ENCODE peak calls at places on chromosomes 6 and 20, in ten cellular contexts. One of them, this sample, is unnamed.

GRCh38 chr6:113632220-113632864 is 224.8 kb upstream of the MARCKS start:
- DNase-seq in GM12865: peak
- DNase-seq in AG04450: no peak
- DNase-seq in heart left ventricle: peak
- DNase-seq in thoracic aorta: peak
- DNase-seq in IMR-90: peak
- DNase-seq in fibroblast of lung: peak
- DNase-seq in colonic mucosa: peak
- DNase-seq in upper lobe of right lung: no peak
- DNase-seq in Panc1: peak
- DNase-seq in this sample: peak

GRCh38 chr6:106804238-106805016 is 170.1 kb downstream of the CD24 start:
- DNase-seq in GM12865: no peak
- DNase-seq in AG04450: no peak
- DNase-seq in heart left ventricle: no peak
- DNase-seq in thoracic aorta: no peak
- DNase-seq in IMR-90: no peak
- DNase-seq in fibroblast of lung: no peak
- DNase-seq in colonic mucosa: no peak
- DNase-seq in upper lobe of right lung: no peak
- DNase-seq in Panc1: no peak
- DNase-seq in this sample: no peak

GRCh38 chr6:112357801-112358200 is 10.7 kb downstream of the RFPL4B start:
- DNase-seq in GM12865: no peak
- DNase-seq in AG04450: peak
- DNase-seq in heart left ventricle: no peak
- DNase-seq in thoracic aorta: no peak
- DNase-seq in IMR-90: peak
- DNase-seq in fibroblast of lung: peak
- DNase-seq in colonic mucosa: no peak
- DNase-seq in upper lobe of right lung: no peak
- DNase-seq in Panc1: no peak
- DNase-seq in this sample: peak

GRCh38 chr6:7846971-7847818 is 63.4 kb downstream of the TXNDC5 start:
- DNase-seq in GM12865: no peak
- DNase-seq in AG04450: peak
- DNase-seq in heart left ventricle: no peak
- DNase-seq in thoracic aorta: no peak
- DNase-seq in IMR-90: peak
- DNase-seq in fibroblast of lung: peak
- DNase-seq in colonic mucosa: no peak
- DNase-seq in upper lobe of right lung: no peak
- DNase-seq in Panc1: no peak
- DNase-seq in this sample: peak

GRCh38 chr20:24836041-24836533 is 113.0 kb upstream of the CST7 start:
- DNase-seq in GM12865: no peak
- DNase-seq in AG04450: no peak
- DNase-seq in heart left ventricle: no peak
- DNase-seq in thoracic aorta: no peak
- DNase-seq in IMR-90: no peak
- DNase-seq in fibroblast of lung: no peak
- DNase-seq in colonic mucosa: no peak
- DNase-seq in upper lobe of right lung: no peak
- DNase-seq in Panc1: no peak
- DNase-seq in this sample: no peak

GRCh38 chr6:43723737-43724295 is 36.2 kb upstream of the MRPS18A start:
- DNase-seq in GM12865: peak
- DNase-seq in AG04450: no peak
- DNase-seq in heart left ventricle: peak
- DNase-seq in thoracic aorta: no peak
- DNase-seq in IMR-90: peak
- DNase-seq in fibroblast of lung: peak
- DNase-seq in colonic mucosa: peak
- DNase-seq in upper lobe of right lung: peak
- DNase-seq in Panc1: no peak
- DNase-seq in this sample: no peak

GRCh38 chr6:35796236-35796635 is 887 bp downstream of the CLPS start:
- DNase-seq in GM12865: no peak
- DNase-seq in AG04450: no peak
- DNase-seq in heart left ventricle: no peak
- DNase-seq in thoracic aorta: no peak
- DNase-seq in IMR-90: no peak
- DNase-seq in fibroblast of lung: no peak
- DNase-seq in colonic mucosa: no peak
- DNase-seq in upper lobe of right lung: no peak
- DNase-seq in Panc1: no peak
- DNase-seq in this sample: no peak

GRCh38 chr6:114323784-114324183 is 19.0 kb downstream of the HS3ST5 start:
- DNase-seq in GM12865: no peak
- DNase-seq in AG04450: no peak
- DNase-seq in heart left ventricle: no peak
- DNase-seq in thoracic aorta: no peak
- DNase-seq in IMR-90: no peak
- DNase-seq in fibroblast of lung: no peak
- DNase-seq in colonic mucosa: no peak
- DNase-seq in upper lobe of right lung: no peak
- DNase-seq in Panc1: no peak
- DNase-seq in this sample: no peak

GRCh38 chr6:79719248-79719975 is 88.3 kb downstream of the SH3BGRL2 start:
- DNase-seq in GM12865: no peak
- DNase-seq in AG04450: no peak
- DNase-seq in heart left ventricle: no peak
- DNase-seq in thoracic aorta: no peak
- DNase-seq in IMR-90: peak
- DNase-seq in fibroblast of lung: peak
- DNase-seq in colonic mucosa: no peak
- DNase-seq in upper lobe of right lung: no peak
- DNase-seq in Panc1: no peak
- DNase-seq in this sample: peak

GRCh38 chr20:47284373-47284772 is 72.1 kb downstream of the ZMYND8 start:
- DNase-seq in GM12865: no peak
- DNase-seq in AG04450: no peak
- DNase-seq in heart left ventricle: no peak
- DNase-seq in thoracic aorta: no peak
- DNase-seq in IMR-90: no peak
- DNase-seq in fibroblast of lung: no peak
- DNase-seq in colonic mucosa: no peak
- DNase-seq in upper lobe of right lung: no peak
- DNase-seq in Panc1: no peak
- DNase-seq in this sample: no peak

GRCh38 chr6:139531148-139531547 is 156.7 kb upstream of the CITED2 start:
- DNase-seq in GM12865: peak
- DNase-seq in AG04450: no peak
- DNase-seq in heart left ventricle: no peak
- DNase-seq in thoracic aorta: no peak
- DNase-seq in IMR-90: peak
- DNase-seq in fibroblast of lung: peak
- DNase-seq in colonic mucosa: no peak
- DNase-seq in upper lobe of right lung: no peak
- DNase-seq in Panc1: no peak
- DNase-seq in this sample: no peak

GRCh38 chr6:26333458-26334297 is 31.3 kb upstream of the BTN3A2 start:
- DNase-seq in GM12865: no peak
- DNase-seq in AG04450: no peak
- DNase-seq in heart left ventricle: no peak
- DNase-seq in thoracic aorta: no peak
- DNase-seq in IMR-90: no peak
- DNase-seq in fibroblast of lung: no peak
- DNase-seq in colonic mucosa: no peak
- DNase-seq in upper lobe of right lung: no peak
- DNase-seq in Panc1: no peak
- DNase-seq in this sample: no peak

GRCh38 chr6:26332408-26332807 is 32.6 kb upstream of the BTN3A2 start:
- DNase-seq in GM12865: no peak
- DNase-seq in AG04450: no peak
- DNase-seq in heart left ventricle: no peak
- DNase-seq in thoracic aorta: no peak
- DNase-seq in IMR-90: no peak
- DNase-seq in fibroblast of lung: no peak
- DNase-seq in colonic mucosa: no peak
- DNase-seq in upper lobe of right lung: no peak
- DNase-seq in Panc1: no peak
- DNase-seq in this sample: no peak

GRCh38 chr6:26331809-26332226 is 33.2 kb upstream of the BTN3A2 start:
- DNase-seq in GM12865: peak
- DNase-seq in AG04450: no peak
- DNase-seq in heart left ventricle: no peak
- DNase-seq in thoracic aorta: no peak
- DNase-seq in IMR-90: no peak
- DNase-seq in fibroblast of lung: no peak
- DNase-seq in colonic mucosa: no peak
- DNase-seq in upper lobe of right lung: no peak
- DNase-seq in Panc1: no peak
- DNase-seq in this sample: no peak

GRCh38 chr6:26330835-26331808 is 33.9 kb upstream of the BTN3A2 start:
- DNase-seq in GM12865: peak
- DNase-seq in AG04450: no peak
- DNase-seq in heart left ventricle: no peak
- DNase-seq in thoracic aorta: no peak
- DNase-seq in IMR-90: peak
- DNase-seq in fibroblast of lung: peak
- DNase-seq in colonic mucosa: peak
- DNase-seq in upper lobe of right lung: no peak
- DNase-seq in Panc1: no peak
- DNase-seq in this sample: no peak

DNA sequence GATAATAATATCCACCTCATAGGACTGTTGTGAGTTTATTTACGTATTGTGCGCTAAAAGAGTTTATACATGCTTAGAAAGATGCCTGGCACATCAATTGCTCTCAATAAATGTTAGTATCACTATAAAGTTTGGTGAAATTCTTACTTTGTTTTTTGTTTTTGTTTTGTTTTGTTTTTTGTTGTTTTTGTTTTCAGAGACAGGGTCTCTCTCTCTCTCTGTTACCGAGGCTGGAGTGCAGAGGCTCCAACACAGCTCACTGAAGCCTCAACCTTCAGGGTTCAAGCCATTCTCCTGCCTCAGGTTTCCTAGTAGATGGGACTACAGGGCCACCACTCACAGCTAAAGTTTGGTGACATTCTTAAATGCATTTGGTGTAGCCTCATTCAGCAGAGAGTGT is 32.2 kb upstream of the BTN3A2 start:
- DNase-seq in GM12865: no peak
- DNase-seq in AG04450: no peak
- DNase-seq in heart left ventricle: no peak
- DNase-seq in thoracic aorta: no peak
- DNase-seq in IMR-90: no peak
- DNase-seq in fibroblast of lung: no peak
- DNase-seq in colonic mucosa: no peak
- DNase-seq in upper lobe of right lung: no peak
- DNase-seq in Panc1: no peak
- DNase-seq in this sample: no peak
- H3K4me3 ChIP-seq in GM12865: no peak
- H3K4me3 ChIP-seq in AG04450: no peak
- H3K4me3 ChIP-seq in heart left ventricle: no peak
- H3K4me3 ChIP-seq in thoracic aorta: no peak
- H3K4me3 ChIP-seq in IMR-90: no peak
- H3K4me3 ChIP-seq in fibroblast of lung: no peak
- H3K4me3 ChIP-seq in colonic mucosa: no peak
- H3K4me3 ChIP-seq in upper lobe of right lung: no peak
- H3K4me3 ChIP-seq in Panc1: peak
- H3K4me3 ChIP-seq in this sample: no peak

GRCh38 chr6:146598785-146599405 is at the start of gene ADGB:
- DNase-seq in GM12865: peak
- DNase-seq in AG04450: peak
- DNase-seq in heart left ventricle: peak
- DNase-seq in thoracic aorta: no peak
- DNase-seq in IMR-90: peak
- DNase-seq in fibroblast of lung: peak
- DNase-seq in colonic mucosa: peak
- DNase-seq in upper lobe of right lung: peak
- DNase-seq in Panc1: no peak
- DNase-seq in this sample: no peak
- H3K4me3 ChIP-seq in GM12865: no peak
- H3K4me3 ChIP-seq in AG04450: peak
- H3K4me3 ChIP-seq in heart left ventricle: peak
- H3K4me3 ChIP-seq in thoracic aorta: peak
- H3K4me3 ChIP-seq in IMR-90: peak
- H3K4me3 ChIP-seq in fibroblast of lung: peak
- H3K4me3 ChIP-seq in colonic mucosa: peak
- H3K4me3 ChIP-seq in upper lobe of right lung: peak
- H3K4me3 ChIP-seq in Panc1: peak
- H3K4me3 ChIP-seq in this sample: peak

DNA sequence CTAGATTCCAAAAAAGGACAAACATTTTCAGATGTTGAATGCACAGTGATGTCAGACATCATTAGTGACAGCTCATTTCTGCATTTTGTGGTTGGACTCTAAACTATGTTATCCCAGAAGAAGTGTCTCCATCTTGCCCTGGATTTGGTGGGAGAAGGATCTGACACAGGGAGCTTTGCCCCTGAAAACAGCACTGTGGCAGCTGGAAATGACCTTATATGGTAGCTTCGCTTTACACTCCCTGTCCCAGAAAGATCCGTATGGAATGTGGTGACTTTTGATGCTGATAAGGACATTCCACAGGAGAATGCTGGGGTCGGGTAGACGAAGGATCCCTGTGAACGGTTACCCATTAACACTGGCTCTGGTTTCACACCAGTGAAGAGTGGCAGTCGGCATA is 87.2 kb upstream of the EDN1 start:
- DNase-seq in GM12865: no peak
- DNase-seq in AG04450: no peak
- DNase-seq in heart left ventricle: no peak
- DNase-seq in thoracic aorta: no peak
- DNase-seq in IMR-90: peak
- DNase-seq in fibroblast of lung: peak
- DNase-seq in colonic mucosa: no peak
- DNase-seq in upper lobe of right lung: no peak
- DNase-seq in Panc1: no peak
- DNase-seq in this sample: no peak
- H3K4me3 ChIP-seq in GM12865: no peak
- H3K4me3 ChIP-seq in AG04450: no peak
- H3K4me3 ChIP-seq in heart left ventricle: no peak
- H3K4me3 ChIP-seq in thoracic aorta: peak
- H3K4me3 ChIP-seq in IMR-90: no peak
- H3K4me3 ChIP-seq in fibroblast of lung: no peak
- H3K4me3 ChIP-seq in colonic mucosa: no peak
- H3K4me3 ChIP-seq in upper lobe of right lung: no peak
- H3K4me3 ChIP-seq in Panc1: no peak
- H3K4me3 ChIP-seq in this sample: no peak

DNA sequence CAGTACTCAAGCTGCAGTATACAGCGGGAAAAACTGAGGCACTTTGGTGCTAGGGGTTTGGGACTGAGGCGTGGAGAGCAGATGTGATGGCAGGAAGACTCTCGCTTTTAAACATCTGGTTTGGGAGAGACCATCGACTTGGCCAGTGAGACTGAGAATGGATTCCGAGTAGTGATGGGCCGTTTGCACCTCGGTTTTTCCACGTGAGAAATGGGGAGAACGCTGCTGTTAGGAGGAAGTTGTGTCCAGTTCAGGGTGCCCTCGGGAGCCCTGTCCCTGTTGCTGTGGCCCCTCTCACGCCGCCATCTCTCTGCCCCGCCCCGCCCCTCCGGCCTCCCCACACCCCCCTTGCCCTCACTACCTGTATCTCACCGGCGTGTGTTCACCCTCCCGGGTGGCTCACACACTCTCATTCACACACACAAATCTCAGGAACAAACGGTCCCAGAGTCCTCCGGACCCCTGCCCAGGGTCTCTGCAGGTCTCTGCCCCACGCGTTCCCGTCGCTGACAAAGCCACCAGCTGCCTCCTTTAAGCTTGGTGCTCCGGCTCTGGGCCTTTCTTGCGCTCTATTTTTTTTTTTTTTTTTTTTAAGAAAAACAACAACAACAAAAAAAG is 2.7 kb downstream of the SOX12 start:
- DNase-seq in GM12865: no peak
- DNase-seq in AG04450: no peak
- DNase-seq in heart left ventricle: no peak
- DNase-seq in thoracic aorta: no peak
- DNase-seq in IMR-90: peak
- DNase-seq in fibroblast of lung: no peak
- DNase-seq in colonic mucosa: no peak
- DNase-seq in upper lobe of right lung: no peak
- DNase-seq in Panc1: no peak
- DNase-seq in this sample: no peak
- H3K4me3 ChIP-seq in GM12865: peak
- H3K4me3 ChIP-seq in AG04450: peak
- H3K4me3 ChIP-seq in heart left ventricle: peak
- H3K4me3 ChIP-seq in thoracic aorta: peak
- H3K4me3 ChIP-seq in IMR-90: peak
- H3K4me3 ChIP-seq in fibroblast of lung: peak
- H3K4me3 ChIP-seq in colonic mucosa: peak
- H3K4me3 ChIP-seq in upper lobe of right lung: peak
- H3K4me3 ChIP-seq in Panc1: peak
- H3K4me3 ChIP-seq in this sample: peak

This sample was measured in skeletal muscle cell.